ENCODE peak calls at places on chromosomes 4 and X, in seven cellular contexts. T, I, H, U, X, Y and E are unnamed samples.

GRCh38 chr4:112516401-112517066 is 554 bp upstream of the NEUROG2 start:
- DNase-seq in Y (peak; percentile 73), T (no peak), H (no peak), X (no peak), U (no peak), I (no peak), E (no peak)

GRCh38 chr4:7573692-7574091 is 139.0 kb upstream of the PSAPL1 start:
- DNase-seq in X (no peak), Y (no peak), T (no peak), H (no peak), I (no peak), U (no peak), E (no peak)

GRCh38 chr4:184745747-184746531 is 12.0 kb upstream of the CENPU start:
- DNase-seq in T (peak; percentile 76), H (peak; percentile 65), X (peak; percentile 55), Y (peak; percentile 64), U (peak; percentile 80), I (peak; percentile 71), E (peak; percentile 85)

GRCh38 chr4:56937262-56937661 is 29.6 kb downstream of the REST start:
- DNase-seq in I (peak; percentile 94), H (no peak), Y (no peak), T (no peak), U (no peak), X (no peak), E (no peak)

GRCh38 chrX:38400401-38400910 is 48.1 kb downstream of the OTC start:
- DNase-seq in X (no peak), U (no peak), Y (no peak), I (no peak), T (no peak), H (no peak), E (no peak)

GRCh38 chr4:16582526-16582925 is 315.9 kb downstream of the LDB2 start:
- DNase-seq in H (no peak), Y (peak; percentile 82), X (no peak), T (no peak), U (no peak), I (peak; percentile 8), E (no peak)

GRCh38 chr4:1469043-1469442 is 62.8 kb upstream of the NKX1-1 start:
- DNase-seq in H (no peak), U (no peak), X (no peak), I (no peak), Y (no peak), T (no peak), E (no peak)

GRCh38 chr4:113758361-113758760 is 3.2 kb downstream of the CAMK2D start:
- DNase-seq in Y (no peak), H (no peak), X (no peak), T (no peak), I (peak; percentile 93), U (no peak), E (no peak)

GRCh38 chr4:110236324-110236723 is 37.9 kb upstream of the ELOVL6 start:
- DNase-seq in I (no peak), H (no peak), X (no peak), T (no peak), U (no peak), Y (no peak), E (no peak)

GRCh38 chrX:115561605-115562491 is 874 bp downstream of the PLS3 start:
- DNase-seq in I (peak; percentile 49), U (peak; percentile 28), X (no peak), T (peak; percentile 36), Y (peak; percentile 33), H (no peak), E (peak; percentile 10)

GRCh38 chrX:10135561-10136399 is 21.0 kb upstream of the CLCN4 start:
- DNase-seq in X (no peak), T (no peak), H (no peak), U (no peak), Y (no peak), I (no peak), E (no peak)

GRCh38 chrX:85107407-85107806 is 103.7 kb downstream of the APOOL start:
- DNase-seq in U (no peak), X (no peak), T (no peak), Y (no peak), I (no peak), H (no peak), E (no peak)

GRCh38 chr4:107034982-107035710 is 967 bp downstream of the DKK2 start:
- DNase-seq in U (no peak), Y (peak; percentile 49), X (no peak), I (peak; percentile 35), H (no peak), T (no peak), E (no peak)

GRCh38 chrX:80229626-80230025 is 190.6 kb upstream of the TENT5D start:
- DNase-seq in X (no peak), U (no peak), T (no peak), Y (no peak), I (no peak), H (no peak), E (no peak)

GRCh38 chr4:41406051-41406516 is 131.9 kb upstream of the LIMCH1 start:
- DNase-seq in H (no peak), Y (no peak), I (no peak), X (no peak), T (peak; percentile 8), U (no peak), E (no peak)